ENCODE peak calls at places on chromosomes 11 and 22, in four cellular contexts. M is Peyer's patch, J is MM.1S, V is heart right ventricle. N is an unnamed sample.

GRCh38 chr11:60926500-60926899 is 2.2 kb downstream of the TMEM132A start:
- DNase-seq in J (no peak), V (no peak), M (no peak), N (no peak)

GRCh38 chr11:65590240-65590738 is 5.3 kb downstream of the KCNK7 start:
- DNase-seq in V (peak; percentile 57), J (no peak), M (no peak), N (no peak)

GRCh38 chr11:59097113-59097708 is 9.8 kb upstream of the FAM111B start:
- DNase-seq in J (peak; percentile 59), M (peak; percentile 69), V (peak; percentile 23), N (peak; percentile 14)

GRCh38 chr11:133934599-133935550 is 21.9 kb downstream of the IGSF9B start:
- DNase-seq in V (peak; percentile 52), M (no peak), J (no peak), N (no peak)

GRCh38 chr22:36238348-36239149 is 778 bp downstream of the APOL2 start:
- DNase-seq in J (peak; percentile 22), M (no peak), V (no peak), N (no peak)

GRCh38 chr11:57248780-57249383 is 11.8 kb upstream of the APLNR start:
- DNase-seq in V (peak; percentile 69), J (peak; percentile 20), M (no peak), N (no peak)

GRCh38 chr11:65899356-65900124 is 648 bp downstream of the FOSL1 start:
- DNase-seq in J (no peak), V (peak; percentile 62), M (no peak), N (peak; percentile 65)

GRCh38 chr11:116457336-116458007 is 315.3 kb downstream of the BUD13 start:
- DNase-seq in J (no peak), V (no peak), M (no peak), N (no peak)

GRCh38 chr22:42933783-42934144 is 76.7 kb upstream of the ARFGAP3 start:
- DNase-seq in M (no peak), J (no peak), V (no peak), N (no peak)

GRCh38 chr11:114315749-114316368 is 19.7 kb downstream of the NNMT start:
- DNase-seq in J (no peak), M (no peak), V (no peak), N (no peak)

GRCh38 chr11:3022982-3023381 is 30.9 kb upstream of the NAP1L4 start:
- DNase-seq in M (no peak), J (no peak), V (no peak), N (no peak)

GRCh38 chr11:122998727-122999370 is 17.2 kb upstream of the BSX start:
- DNase-seq in J (no peak), V (no peak), M (no peak), N (no peak)

DNA sequence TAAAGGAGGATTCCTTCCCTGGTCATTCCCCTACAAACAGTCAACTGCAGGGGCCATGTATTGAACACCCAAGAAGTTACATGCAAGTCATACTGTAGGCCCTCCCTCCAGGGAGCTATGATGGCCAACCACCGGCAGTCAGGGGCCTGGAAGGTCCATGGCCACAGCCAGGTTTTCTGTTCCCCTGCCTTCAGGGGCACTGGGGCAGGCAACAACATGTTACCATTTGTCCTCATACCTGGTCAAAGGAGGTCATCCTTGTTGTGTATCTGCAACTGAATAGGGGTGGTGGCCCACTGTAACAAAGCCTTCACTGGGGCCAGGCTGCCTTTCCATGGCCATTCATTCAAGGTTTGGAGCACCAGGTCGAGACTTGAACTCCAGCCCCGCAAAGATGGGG is 433.6 kb downstream of the DYNC2H1 start:
- DNase-seq in M (no peak), V (no peak), J (no peak), N (no peak)
- TF ChIP-seq CTCF in M (no peak), V (no peak), J (no peak), N (no peak)

GRCh38 chr22:29214232-29214631 is 8.5 kb downstream of the EMID1 start:
- DNase-seq in V (no peak), M (no peak), J (no peak), N (no peak)
- TF ChIP-seq CTCF in V (no peak), M (no peak), J (no peak), N (no peak)

DNA sequence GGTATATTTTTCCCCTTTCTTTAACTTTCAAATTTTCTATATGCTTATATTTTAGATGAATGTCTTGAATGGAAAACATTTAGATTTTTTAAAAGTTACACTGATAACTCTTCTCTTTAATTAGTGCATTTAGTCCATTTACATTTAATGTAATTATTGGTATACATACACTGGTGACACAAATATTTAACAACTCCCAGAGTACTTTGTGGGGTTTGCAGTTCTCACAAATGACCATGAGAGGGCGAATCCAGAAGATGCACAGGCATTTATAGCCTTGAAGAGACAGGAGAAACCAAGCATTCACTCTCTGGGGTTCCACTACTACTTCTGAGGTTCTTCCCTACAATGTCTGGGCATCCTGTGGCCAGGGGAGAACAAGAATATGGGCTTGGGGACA is 125.1 kb downstream of the TIMP3 start:
- DNase-seq in J (peak; percentile 45), M (no peak), V (no peak), N (peak; percentile 41)
- TF ChIP-seq CTCF in J (peak; percentile 63), M (peak; percentile 69), V (peak; percentile 69), N (peak; percentile 33)

GRCh38 chr11:75574698-75575265 is 12.7 kb downstream of the SERPINH1 start:
- DNase-seq in V (no peak), J (no peak), M (no peak), N (no peak)
- TF ChIP-seq CTCF in V (peak; percentile 22), J (no peak), M (peak; percentile 2), N (no peak)